ENCODE peak calls at places on chromosomes 3 and 15, in ten cellular contexts. O, H, W, K, Z, P, M, S, I and X are unnamed samples.

GRCh38 chr3:72042397-72043211 is 257.7 kb upstream of the PROK2 start:
- DNase-seq in O (no peak), H (peak; percentile 28), W (no peak), K (no peak), Z (peak; percentile 80), P (no peak), M (no peak), S (no peak), I (no peak), X (no peak)

GRCh38 chr3:157700405-157700804 is 197.2 kb upstream of the VEPH1 start:
- DNase-seq in O (no peak), H (peak; percentile 11), W (no peak), K (no peak), Z (no peak), P (no peak), M (no peak), S (peak; percentile 2), I (no peak), X (no peak)

GRCh38 chr3:180116658-180117057 is 79.9 kb upstream of the PEX5L start:
- DNase-seq in O (no peak), H (no peak), W (no peak), K (no peak), Z (no peak), P (no peak), M (no peak), S (no peak), I (no peak), X (no peak)

GRCh38 chr3:158918008-158918407 is 116.2 kb downstream of the MFSD1 start:
- DNase-seq in O (peak; percentile 15), H (peak; percentile 79), W (no peak), K (no peak), Z (peak; percentile 87), P (peak; percentile 47), M (no peak), S (peak; percentile 55), I (no peak), X (no peak)

GRCh38 chr15:38696120-38696727 is 131.6 kb upstream of the RASGRP1 start:
- DNase-seq in O (no peak), H (peak; percentile 36), W (no peak), K (no peak), Z (peak; percentile 82), P (no peak), M (peak; percentile 54), S (peak; percentile 95), I (no peak), X (peak; percentile 12)

GRCh38 chr15:45790325-45790943 is 155.6 kb downstream of the SQOR start:
- DNase-seq in O (no peak), H (peak; percentile 53), W (no peak), K (no peak), Z (peak; percentile 43), P (peak; percentile 40), M (no peak), S (peak; percentile 32), I (no peak), X (no peak)

GRCh38 chr3:69491980-69492379 is 106.1 kb upstream of the FRMD4B start:
- DNase-seq in O (no peak), H (no peak), W (no peak), K (no peak), Z (no peak), P (no peak), M (no peak), S (no peak), I (no peak), X (no peak)

GRCh38 chr3:125123455-125123854 is 67.7 kb upstream of the HEG1 start:
- DNase-seq in O (no peak), H (peak; percentile 46), W (no peak), K (no peak), Z (no peak), P (no peak), M (no peak), S (no peak), I (no peak), X (no peak)

GRCh38 chr3:61858054-61858453 is 296.7 kb downstream of the PTPRG start:
- DNase-seq in O (peak; percentile 10), H (peak; percentile 60), W (no peak), K (no peak), Z (peak; percentile 23), P (no peak), M (no peak), S (peak; percentile 1), I (no peak), X (no peak)

GRCh38 chr3:143036557-143036956 is 35.2 kb downstream of the U2SURP start:
- DNase-seq in O (no peak), H (no peak), W (no peak), K (no peak), Z (no peak), P (no peak), M (no peak), S (no peak), I (no peak), X (no peak)

GRCh38 chr15:58299311-58299850 is 132.4 kb upstream of the LIPC start:
- DNase-seq in O (no peak), H (peak; percentile 23), W (no peak), K (no peak), Z (peak; percentile 76), P (no peak), M (no peak), S (no peak), I (no peak), X (no peak)

GRCh38 chr3:29324180-29324651 is 43.3 kb downstream of the RBMS3 start:
- DNase-seq in O (peak; percentile 98), H (peak; percentile 95), W (no peak), K (no peak), Z (peak; percentile 69), P (peak; percentile 12), M (no peak), S (no peak), I (peak; percentile 80), X (no peak)

GRCh38 chr3:192833177-192833890 is 84.3 kb downstream of the MB21D2 start:
- DNase-seq in O (no peak), H (peak; percentile 89), W (no peak), K (no peak), Z (peak; percentile 43), P (no peak), M (no peak), S (no peak), I (no peak), X (no peak)

GRCh38 chr15:66800584-66801235 is 98.7 kb downstream of the SMAD6 start:
- DNase-seq in O (no peak), H (no peak), W (no peak), K (no peak), Z (peak; percentile 32), P (no peak), M (no peak), S (no peak), I (no peak), X (no peak)

GRCh38 chr3:102354818-102355515 is 79.8 kb upstream of the ZPLD1 start:
- DNase-seq in O (no peak), H (peak; percentile 80), W (no peak), K (no peak), Z (no peak), P (no peak), M (no peak), S (peak; percentile 41), I (no peak), X (no peak)

GRCh38 chr3:162938073-162938472 is 1441.5 kb downstream of the OTOL1 start:
- DNase-seq in O (no peak), H (no peak), W (no peak), K (no peak), Z (no peak), P (no peak), M (no peak), S (no peak), I (no peak), X (no peak)

GRCh38 chr3:85539232-85539631 is 580.4 kb downstream of the CADM2 start:
- DNase-seq in O (no peak), H (no peak), W (no peak), K (no peak), Z (no peak), P (no peak), M (no peak), S (no peak), I (no peak), X (no peak)

GRCh38 chr3:53079147-53079546 is 33.3 kb upstream of the SFMBT1 start:
- DNase-seq in O (no peak), H (no peak), W (no peak), K (no peak), Z (no peak), P (no peak), M (no peak), S (no peak), I (no peak), X (no peak)